ENCODE peak calls at places on chromosomes 1 and 21, in five cellular contexts. J is HepG2, L is upper lobe of left lung, P is GM12878, D is K562. Y is an unnamed sample.

GRCh38 chr1:54567961-54568360 is 19.9 kb downstream of the ACOT11 start:
- ATAC-seq in D (no peak), P (no peak), J (no peak), L (no peak), Y (peak)

GRCh38 chr1:54989473-54989872 is 9.0 kb downstream of the TMEM61 start:
- ATAC-seq in L (no peak), J (no peak), D (no peak), P (no peak), Y (no peak)

GRCh38 chr1:25945756-25946155 is 39.5 kb upstream of the STMN1 start:
- ATAC-seq in P (no peak), L (no peak), J (no peak), D (no peak), Y (no peak)

GRCh38 chr1:11072216-11072917 is 12.5 kb upstream of the SRM start:
- ATAC-seq in L (no peak), D (no peak), P (peak), J (no peak), Y (no peak)

GRCh38 chr1:228695015-228695955 is 40.0 kb upstream of the RHOU start:
- ATAC-seq in D (no peak), P (no peak), J (no peak), L (no peak), Y (no peak)

GRCh38 chr1:209227941-209228340 is 355.6 kb upstream of the CAMK1G start:
- ATAC-seq in J (no peak), L (no peak), D (no peak), P (no peak), Y (no peak)

GRCh38 chr21:21187579-21187978 is 189.4 kb downstream of the NCAM2 start:
- ATAC-seq in L (no peak), J (no peak), D (peak), P (no peak), Y (no peak)

GRCh38 chr1:114093624-114094302 is 59.9 kb downstream of the SYT6 start:
- ATAC-seq in L (no peak), P (no peak), J (no peak), D (no peak), Y (no peak)

GRCh38 chr1:174273766-174274165 is 114.4 kb downstream of the RABGAP1L start:
- ATAC-seq in L (no peak), J (no peak), P (no peak), D (no peak), Y (no peak)

GRCh38 chr1:8061210-8061609 is 35.1 kb upstream of the ERRFI1 start:
- ATAC-seq in D (no peak), J (peak), P (no peak), L (peak), Y (peak)
- TF ChIP-seq EP300 in D (no peak), J (peak), P (no peak), L (no peak), Y (no peak)

GRCh38 chr1:246565751-246566127 is 322 bp downstream of the TFB2M start:
- ATAC-seq in L (peak), J (peak), D (no peak), P (no peak), Y (peak)
- TF ChIP-seq POLR2AphosphoS5 in L (no peak), J (no peak), D (no peak), P (no peak), Y (no peak)

GRCh38 chr1:84366786-84367185 is 31.5 kb upstream of the DNASE2B start:
- ATAC-seq in J (no peak), L (no peak), P (no peak), D (no peak), Y (no peak)

GRCh38 chr1:84363622-84364021 is 34.7 kb upstream of the DNASE2B start:
- ATAC-seq in D (no peak), J (no peak), L (no peak), P (no peak), Y (peak)

GRCh38 chr1:84363019-84363418 is 35.3 kb upstream of the DNASE2B start:
- ATAC-seq in J (no peak), P (no peak), D (no peak), L (no peak), Y (peak)

GRCh38 chr1:84367219-84367618 is 31.1 kb upstream of the DNASE2B start:
- ATAC-seq in J (no peak), P (no peak), D (no peak), L (peak), Y (peak)

GRCh38 chr1:84365225-84366221 is 32.8 kb upstream of the DNASE2B start:
- ATAC-seq in P (peak), L (peak), D (peak), J (peak), Y (peak)
- TF ChIP-seq EP300 in P (no peak), L (no peak), D (no peak), J (no peak), Y (no peak)

DNA sequence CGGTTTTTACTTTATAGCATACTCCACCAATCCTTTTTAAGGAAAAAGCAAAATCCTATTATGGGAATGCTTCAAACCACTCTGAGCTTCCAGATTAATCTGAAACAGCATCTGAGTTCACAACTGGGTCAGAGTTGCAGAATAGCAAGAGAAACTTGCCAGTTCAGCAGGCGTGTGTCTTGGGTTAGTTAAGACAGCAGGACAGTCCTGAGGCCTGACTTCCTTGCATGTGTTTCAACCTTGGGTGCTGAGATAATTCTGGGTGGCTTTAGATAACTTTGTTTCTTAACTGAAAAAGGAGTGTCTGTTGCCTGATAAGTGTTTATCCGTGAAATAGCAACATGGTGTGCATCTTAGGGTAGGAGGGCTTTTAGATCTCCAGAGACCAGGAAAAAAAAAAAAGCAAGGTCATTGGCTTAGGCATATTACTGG is 169.2 kb downstream of the DHRS3 start:
- ATAC-seq in J (no peak), L (peak), P (peak), D (peak), Y (peak)
- TF ChIP-seq POLR2AphosphoS5 in J (no peak), L (no peak), P (no peak), D (peak), Y (peak)

DNA sequence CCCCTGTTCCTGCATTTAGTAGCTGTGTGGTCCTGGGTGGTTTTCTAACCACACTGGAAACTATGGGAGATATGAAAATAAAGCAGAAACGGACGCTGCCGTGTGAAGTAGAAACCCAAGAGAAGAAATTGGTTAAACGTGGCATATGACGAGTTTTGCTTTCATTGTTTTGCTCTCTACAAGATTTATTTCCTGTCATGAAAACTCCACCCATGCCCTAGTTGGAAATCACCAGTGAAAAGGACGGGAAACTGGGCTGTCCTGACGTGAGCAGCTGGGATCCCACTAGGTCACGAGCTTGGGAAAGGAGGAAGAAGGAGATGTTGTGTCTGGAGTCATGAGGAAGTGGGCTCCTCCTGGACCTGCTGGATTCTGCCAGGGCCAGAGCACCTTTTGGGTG is 120.8 kb upstream of the GADD45A start:
- ATAC-seq in D (no peak), J (no peak), P (peak), L (no peak), Y (peak)
- TF ChIP-seq EP300 in D (no peak), J (no peak), P (no peak), L (peak), Y (no peak)

DNA sequence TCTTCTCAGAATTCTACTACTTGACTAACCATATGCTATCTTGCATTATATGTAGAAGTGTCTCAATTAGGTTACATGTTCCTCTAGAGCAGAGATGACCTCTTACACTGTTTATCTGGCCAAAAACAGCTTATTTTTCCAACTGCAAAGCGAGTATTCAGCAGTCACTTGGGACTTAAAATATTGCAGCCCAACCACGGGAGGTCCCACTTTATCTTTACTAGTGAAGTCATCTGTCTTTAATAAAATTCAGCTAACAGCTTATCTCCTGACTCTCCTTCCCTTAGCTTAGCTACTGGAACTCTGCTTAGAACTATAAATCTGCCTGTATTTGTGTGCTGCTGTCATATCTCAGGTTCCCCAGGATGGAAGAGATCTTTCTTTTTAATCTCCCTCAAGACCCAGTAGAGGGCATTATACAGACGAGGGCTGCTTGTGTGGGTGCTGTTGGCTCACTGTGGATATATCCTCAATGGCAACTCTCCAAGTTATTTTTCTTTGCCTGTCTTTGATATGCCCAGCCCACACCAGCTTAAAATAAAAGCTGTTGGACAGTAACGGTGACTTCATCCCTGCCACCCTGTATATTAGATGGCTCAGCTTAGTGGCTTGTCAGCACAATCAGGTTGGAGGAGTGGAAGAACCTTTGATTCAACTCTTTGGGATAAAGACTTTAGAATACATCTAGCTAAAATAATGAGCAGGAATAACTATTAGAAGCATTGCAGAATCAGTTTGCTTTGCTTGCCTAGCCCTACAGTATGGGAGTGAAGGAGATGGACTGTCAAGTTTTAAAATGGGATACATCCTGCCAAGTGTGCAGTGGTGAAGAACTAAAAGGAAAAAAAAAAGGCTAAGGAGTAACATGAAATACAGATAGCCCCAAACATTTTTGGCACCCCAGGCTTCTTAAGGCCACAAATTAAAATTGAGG is 9.6 kb downstream of the ENSA start:
- ATAC-seq in D (peak), J (peak), P (peak), L (peak), Y (peak)
- TF ChIP-seq POLR2AphosphoS5 in D (peak), J (no peak), P (no peak), L (no peak), Y (peak)

GRCh38 chr1:28545246-28545628 is 7.6 kb upstream of the TRNAU1AP start:
- ATAC-seq in D (no peak), P (no peak), J (no peak), L (no peak), Y (no peak)
- TF ChIP-seq EP300 in D (no peak), P (no peak), J (no peak), L (no peak), Y (no peak)

GRCh38 chr1:182359645-182360044 is 31.9 kb downstream of the GLUL start:
- ATAC-seq in D (peak), J (no peak), P (no peak), L (no peak), Y (no peak)

GRCh38 chr1:182351790-182352364 is 39.7 kb downstream of the GLUL start:
- ATAC-seq in P (no peak), D (no peak), J (no peak), L (no peak), Y (peak)

GRCh38 chr1:182357913-182358312 is 33.7 kb downstream of the GLUL start:
- ATAC-seq in D (no peak), J (no peak), L (no peak), P (no peak), Y (no peak)

GRCh38 chr1:182357177-182357576 is 34.4 kb downstream of the GLUL start:
- ATAC-seq in P (no peak), L (no peak), D (no peak), J (no peak), Y (no peak)

GRCh38 chr1:182355718-182356098 is 35.9 kb downstream of the GLUL start:
- ATAC-seq in L (no peak), J (no peak), D (no peak), P (no peak), Y (no peak)
- TF ChIP-seq POLR2AphosphoS5 in L (no peak), J (no peak), D (no peak), P (no peak), Y (no peak)